ENCODE peak calls at places on chromosomes 2 and 18, in five cellular contexts. One of them, this sample, is unnamed.

GRCh38 chr2:235515364-235515742 is 21.5 kb downstream of the AGAP1 start:
- DNase-seq in D721Med: no peak
- DNase-seq in HL-60: no peak
- DNase-seq in stimulated activated CD8-positive, alpha-beta memory T cell treated with anti-CD3 and anti-CD28 coated beads, Interleukin-12 subunit alpha, Interleukin-12 subunit beta, amount 100 ng/mL, for 4 hours: no peak
- DNase-seq in activated CD8-positive, alpha-beta memory T cell treated with anti-CD3 and anti-CD28 coated beads for 4 hours: no peak
- DNase-seq in this sample: no peak

GRCh38 chr2:689877-690510 is 12.8 kb upstream of the TMEM18 start:
- DNase-seq in HL-60: no peak
- DNase-seq in D721Med: no peak
- DNase-seq in stimulated activated CD8-positive, alpha-beta memory T cell treated with anti-CD3 and anti-CD28 coated beads, Interleukin-12 subunit alpha, Interleukin-12 subunit beta, amount 100 ng/mL, for 4 hours: no peak
- DNase-seq in activated CD8-positive, alpha-beta memory T cell treated with anti-CD3 and anti-CD28 coated beads for 4 hours: no peak
- DNase-seq in this sample: no peak

GRCh38 chr2:12271589-12271984 is 445.1 kb upstream of the TRIB2 start:
- DNase-seq in HL-60: no peak
- DNase-seq in activated CD8-positive, alpha-beta memory T cell treated with anti-CD3 and anti-CD28 coated beads for 4 hours: no peak
- DNase-seq in D721Med: no peak
- DNase-seq in stimulated activated CD8-positive, alpha-beta memory T cell treated with anti-CD3 and anti-CD28 coated beads, Interleukin-12 subunit alpha, Interleukin-12 subunit beta, amount 100 ng/mL, for 4 hours: no peak
- DNase-seq in this sample: no peak

GRCh38 chr2:105792561-105792960 is 47.8 kb downstream of the NCK2 start:
- DNase-seq in D721Med: no peak
- DNase-seq in stimulated activated CD8-positive, alpha-beta memory T cell treated with anti-CD3 and anti-CD28 coated beads, Interleukin-12 subunit alpha, Interleukin-12 subunit beta, amount 100 ng/mL, for 4 hours: no peak
- DNase-seq in activated CD8-positive, alpha-beta memory T cell treated with anti-CD3 and anti-CD28 coated beads for 4 hours: no peak
- DNase-seq in HL-60: no peak
- DNase-seq in this sample: no peak

GRCh38 chr18:8389391-8390340 is 219.6 kb upstream of the RAB12 start:
- DNase-seq in D721Med: peak
- DNase-seq in activated CD8-positive, alpha-beta memory T cell treated with anti-CD3 and anti-CD28 coated beads for 4 hours: no peak
- DNase-seq in stimulated activated CD8-positive, alpha-beta memory T cell treated with anti-CD3 and anti-CD28 coated beads, Interleukin-12 subunit alpha, Interleukin-12 subunit beta, amount 100 ng/mL, for 4 hours: no peak
- DNase-seq in HL-60: peak
- DNase-seq in this sample: no peak

GRCh38 chr2:219439518-219439917 is 4.9 kb downstream of the SPEG start:
- DNase-seq in HL-60: no peak
- DNase-seq in activated CD8-positive, alpha-beta memory T cell treated with anti-CD3 and anti-CD28 coated beads for 4 hours: no peak
- DNase-seq in stimulated activated CD8-positive, alpha-beta memory T cell treated with anti-CD3 and anti-CD28 coated beads, Interleukin-12 subunit alpha, Interleukin-12 subunit beta, amount 100 ng/mL, for 4 hours: no peak
- DNase-seq in D721Med: no peak
- DNase-seq in this sample: no peak

GRCh38 chr2:66185497-66186034 is 249.4 kb upstream of the MEIS1 start:
- DNase-seq in activated CD8-positive, alpha-beta memory T cell treated with anti-CD3 and anti-CD28 coated beads for 4 hours: no peak
- DNase-seq in HL-60: no peak
- DNase-seq in stimulated activated CD8-positive, alpha-beta memory T cell treated with anti-CD3 and anti-CD28 coated beads, Interleukin-12 subunit alpha, Interleukin-12 subunit beta, amount 100 ng/mL, for 4 hours: no peak
- DNase-seq in D721Med: no peak
- DNase-seq in this sample: no peak

GRCh38 chr2:32278476-32278853 is 761 bp downstream of the YIPF4 start:
- DNase-seq in HL-60: no peak
- DNase-seq in D721Med: no peak
- DNase-seq in stimulated activated CD8-positive, alpha-beta memory T cell treated with anti-CD3 and anti-CD28 coated beads, Interleukin-12 subunit alpha, Interleukin-12 subunit beta, amount 100 ng/mL, for 4 hours: no peak
- DNase-seq in activated CD8-positive, alpha-beta memory T cell treated with anti-CD3 and anti-CD28 coated beads for 4 hours: no peak
- DNase-seq in this sample: no peak

GRCh38 chr2:217789736-217790181 is 213.0 kb downstream of the TNS1 start:
- DNase-seq in D721Med: no peak
- DNase-seq in stimulated activated CD8-positive, alpha-beta memory T cell treated with anti-CD3 and anti-CD28 coated beads, Interleukin-12 subunit alpha, Interleukin-12 subunit beta, amount 100 ng/mL, for 4 hours: no peak
- DNase-seq in activated CD8-positive, alpha-beta memory T cell treated with anti-CD3 and anti-CD28 coated beads for 4 hours: no peak
- DNase-seq in HL-60: no peak
- DNase-seq in this sample: no peak

GRCh38 chr2:144835634-144836351 is 315.9 kb upstream of the ZEB2 start:
- DNase-seq in stimulated activated CD8-positive, alpha-beta memory T cell treated with anti-CD3 and anti-CD28 coated beads, Interleukin-12 subunit alpha, Interleukin-12 subunit beta, amount 100 ng/mL, for 4 hours: no peak
- DNase-seq in activated CD8-positive, alpha-beta memory T cell treated with anti-CD3 and anti-CD28 coated beads for 4 hours: no peak
- DNase-seq in D721Med: no peak
- DNase-seq in HL-60: no peak
- DNase-seq in this sample: no peak

GRCh38 chr2:135004005-135004746 is 43.1 kb downstream of the MAP3K19 start:
- DNase-seq in activated CD8-positive, alpha-beta memory T cell treated with anti-CD3 and anti-CD28 coated beads for 4 hours: peak
- DNase-seq in D721Med: peak
- DNase-seq in stimulated activated CD8-positive, alpha-beta memory T cell treated with anti-CD3 and anti-CD28 coated beads, Interleukin-12 subunit alpha, Interleukin-12 subunit beta, amount 100 ng/mL, for 4 hours: peak
- DNase-seq in HL-60: peak
- DNase-seq in this sample: peak

GRCh38 chr2:181300600-181301291 is 156.4 kb upstream of the ITGA4 start:
- DNase-seq in HL-60: peak
- DNase-seq in activated CD8-positive, alpha-beta memory T cell treated with anti-CD3 and anti-CD28 coated beads for 4 hours: peak
- DNase-seq in D721Med: no peak
- DNase-seq in stimulated activated CD8-positive, alpha-beta memory T cell treated with anti-CD3 and anti-CD28 coated beads, Interleukin-12 subunit alpha, Interleukin-12 subunit beta, amount 100 ng/mL, for 4 hours: no peak
- DNase-seq in this sample: no peak

GRCh38 chr18:11993264-11993916 is 12.1 kb downstream of the IMPA2 start:
- DNase-seq in D721Med: no peak
- DNase-seq in stimulated activated CD8-positive, alpha-beta memory T cell treated with anti-CD3 and anti-CD28 coated beads, Interleukin-12 subunit alpha, Interleukin-12 subunit beta, amount 100 ng/mL, for 4 hours: no peak
- DNase-seq in activated CD8-positive, alpha-beta memory T cell treated with anti-CD3 and anti-CD28 coated beads for 4 hours: no peak
- DNase-seq in HL-60: no peak
- DNase-seq in this sample: no peak

GRCh38 chr2:37326285-37326684 is 1.7 kb upstream of the PRKD3 start:
- DNase-seq in D721Med: no peak
- DNase-seq in HL-60: no peak
- DNase-seq in stimulated activated CD8-positive, alpha-beta memory T cell treated with anti-CD3 and anti-CD28 coated beads, Interleukin-12 subunit alpha, Interleukin-12 subunit beta, amount 100 ng/mL, for 4 hours: no peak
- DNase-seq in activated CD8-positive, alpha-beta memory T cell treated with anti-CD3 and anti-CD28 coated beads for 4 hours: no peak
- DNase-seq in this sample: no peak

GRCh38 chr18:10558243-10558966 is 32.6 kb downstream of the NAPG start:
- DNase-seq in stimulated activated CD8-positive, alpha-beta memory T cell treated with anti-CD3 and anti-CD28 coated beads, Interleukin-12 subunit alpha, Interleukin-12 subunit beta, amount 100 ng/mL, for 4 hours: no peak
- DNase-seq in activated CD8-positive, alpha-beta memory T cell treated with anti-CD3 and anti-CD28 coated beads for 4 hours: no peak
- DNase-seq in D721Med: no peak
- DNase-seq in HL-60: no peak
- DNase-seq in this sample: no peak

GRCh38 chr2:177582000-177582399 is 189.4 kb downstream of the AGPS start:
- DNase-seq in HL-60: no peak
- DNase-seq in D721Med: no peak
- DNase-seq in stimulated activated CD8-positive, alpha-beta memory T cell treated with anti-CD3 and anti-CD28 coated beads, Interleukin-12 subunit alpha, Interleukin-12 subunit beta, amount 100 ng/mL, for 4 hours: no peak
- DNase-seq in activated CD8-positive, alpha-beta memory T cell treated with anti-CD3 and anti-CD28 coated beads for 4 hours: no peak
- DNase-seq in this sample: no peak

GRCh38 chr2:134253804-134254203 is at the start of gene MGAT5:
- DNase-seq in activated CD8-positive, alpha-beta memory T cell treated with anti-CD3 and anti-CD28 coated beads for 4 hours: no peak
- DNase-seq in HL-60: no peak
- DNase-seq in stimulated activated CD8-positive, alpha-beta memory T cell treated with anti-CD3 and anti-CD28 coated beads, Interleukin-12 subunit alpha, Interleukin-12 subunit beta, amount 100 ng/mL, for 4 hours: no peak
- DNase-seq in D721Med: no peak
- DNase-seq in this sample: no peak

GRCh38 chr18:74806700-74807416 is 209.2 kb downstream of the ZNF407 start:
- DNase-seq in D721Med: no peak
- DNase-seq in activated CD8-positive, alpha-beta memory T cell treated with anti-CD3 and anti-CD28 coated beads for 4 hours: no peak
- DNase-seq in stimulated activated CD8-positive, alpha-beta memory T cell treated with anti-CD3 and anti-CD28 coated beads, Interleukin-12 subunit alpha, Interleukin-12 subunit beta, amount 100 ng/mL, for 4 hours: no peak
- DNase-seq in HL-60: no peak
- DNase-seq in this sample: peak